ENCODE peak calls at places on chromosomes 7 and 10, in four cellular contexts. R, E, B and Z are unnamed samples.

GRCh38 chr7:98223898-98224700 is 12.9 kb downstream of the BHLHA15 start:
- DNase-seq in R (peak; percentile 34), E (no peak), B (no peak), Z (no peak)

GRCh38 chr7:16915405-16915804 is 33.6 kb upstream of the AGR3 start:
- DNase-seq in E (no peak), R (no peak), B (peak; percentile 79), Z (peak; percentile 96)

GRCh38 chr10:94991243-94991888 is 52.9 kb downstream of the CYP2C9 start:
- DNase-seq in R (no peak), E (peak; percentile 68), B (peak; percentile 73), Z (no peak)

GRCh38 chr7:32259917-32260596 is 189.8 kb upstream of the PDE1C start:
- DNase-seq in B (no peak), R (no peak), E (no peak), Z (no peak)

GRCh38 chr7:37833107-37833817 is 15.1 kb upstream of the NME8 start:
- DNase-seq in R (peak; percentile 62), E (peak; percentile 11), B (peak; percentile 44), Z (peak; percentile 70)

GRCh38 chr10:92699518-92700272 is 9.9 kb downstream of the HHEX start:
- DNase-seq in E (peak; percentile 60), R (peak; percentile 62), B (peak; percentile 46), Z (peak; percentile 55)

GRCh38 chr10:69963835-69964710 is 88.6 kb upstream of the MACROH2A2 start:
- DNase-seq in E (no peak), B (no peak), R (no peak), Z (no peak)

GRCh38 chr7:137994091-137994688 is 7.7 kb downstream of the CREB3L2 start:
- DNase-seq in B (peak; percentile 60), E (no peak), R (no peak), Z (no peak)

GRCh38 chr10:50501899-50502556 is 121.7 kb downstream of the SGMS1 start:
- DNase-seq in R (no peak), E (no peak), B (no peak), Z (no peak)

GRCh38 chr7:100122067-100122466 is 2.6 kb downstream of the CNPY4 start:
- DNase-seq in B (peak; percentile 28), R (no peak), E (no peak), Z (no peak)

GRCh38 chr10:86363184-86363832 is 3.3 kb downstream of the GRID1 start:
- DNase-seq in B (peak; percentile 53), E (no peak), R (peak; percentile 63), Z (no peak)

GRCh38 chr7:20158684-20159083 is 58.5 kb downstream of the MACC1 start:
- DNase-seq in R (no peak), E (no peak), B (no peak), Z (no peak)

GRCh38 chr7:44415047-44415446 is 75.4 kb downstream of the NUDCD3 start:
- DNase-seq in R (no peak), B (peak; percentile 97), E (peak; percentile 92), Z (no peak)

GRCh38 chr10:71770789-71771188 is 2.5 kb downstream of the VSIR start:
- DNase-seq in R (peak; percentile 72), E (no peak), B (no peak), Z (no peak)

GRCh38 chr7:106957766-106958165 is 86.7 kb upstream of the PRKAR2B start:
- DNase-seq in R (peak; percentile 57), E (no peak), B (no peak), Z (no peak)

GRCh38 chr7:11181590-11181989 is 207.9 kb downstream of the PHF14 start:
- DNase-seq in R (no peak), B (no peak), E (no peak), Z (no peak)

GRCh38 chr7:133230591-133231194 is 22.2 kb upstream of the EXOC4 start:
- DNase-seq in E (peak; percentile 18), R (no peak), B (peak; percentile 56), Z (peak; percentile 16)

GRCh38 chr10:30455816-30456215 is 21.8 kb downstream of the MAP3K8 start:
- DNase-seq in B (no peak), R (peak; percentile 59), E (no peak), Z (no peak)

GRCh38 chr10:33772370-33773331 is 438.2 kb upstream of the NRP1 start:
- DNase-seq in B (no peak), R (no peak), E (no peak), Z (peak; percentile 54)

GRCh38 chr10:69089638-69090599 is 2.0 kb downstream of the SRGN start:
- DNase-seq in E (peak; percentile 50), R (peak; percentile 68), B (no peak), Z (peak; percentile 62)

GRCh38 chr7:16421333-16422099 is at the start of gene CRPPA:
- DNase-seq in B (peak; percentile 65), E (peak; percentile 70), R (peak; percentile 59), Z (peak; percentile 56)

GRCh38 chr7:30566596-30566995 is 28.1 kb upstream of the GARS1 start:
- DNase-seq in E (no peak), R (no peak), B (peak; percentile 79), Z (no peak)